ENCODE peak calls at places on chromosomes 12 and 14, in seven cellular contexts. I is HepG2, A is SK-N-SH, M is HCT116, K is GM12878, G is H1, X is K562. F is an unnamed sample.

GRCh38 chr14:55864890-55865655 is 253.1 kb upstream of the PELI2 start:
- DNase-seq in M (no peak), X (peak; percentile 23), I (no peak), A (peak; percentile 13), G (peak; percentile 27), K (no peak), F (peak; percentile 33)

GRCh38 chr12:15256760-15257159 is 35.5 kb upstream of the RERG start:
- DNase-seq in A (no peak), K (no peak), M (no peak), G (no peak), I (no peak), X (no peak), F (peak; percentile 44)

GRCh38 chr12:114434341-114434740 is 28.4 kb upstream of the TBX5 start:
- DNase-seq in X (no peak), M (no peak), G (no peak), K (no peak), I (no peak), A (no peak), F (no peak)

GRCh38 chr12:127272864-127273263 is 994.1 kb upstream of the TMEM132C start:
- DNase-seq in M (no peak), A (no peak), X (no peak), K (no peak), I (no peak), G (no peak), F (no peak)

GRCh38 chr12:1929985-1930815 is 11.7 kb upstream of the CACNA2D4 start:
- DNase-seq in X (no peak), G (no peak), K (no peak), M (no peak), I (no peak), A (peak; percentile 16), F (no peak)

GRCh38 chr12:29980304-29980703 is 196.6 kb upstream of the TMTC1 start:
- DNase-seq in M (no peak), K (no peak), G (no peak), X (no peak), A (no peak), I (no peak), F (no peak)

GRCh38 chr14:82855912-82856381 is 1322.3 kb upstream of the SEL1L start:
- DNase-seq in M (no peak), A (peak; percentile 1), I (no peak), G (no peak), K (no peak), X (no peak), F (peak; percentile 60)

GRCh38 chr12:109111775-109112491 is 4.5 kb upstream of the ACACB start:
- DNase-seq in X (peak; percentile 54), K (no peak), I (peak; percentile 45), A (peak; percentile 66), M (peak; percentile 24), G (no peak), F (peak; percentile 37)

GRCh38 chr12:126404293-126404851 is 1339.1 kb downstream of the AACS start:
- DNase-seq in I (no peak), M (no peak), K (no peak), A (no peak), X (no peak), G (no peak), F (no peak)

GRCh38 chr14:89327771-89328212 is 89.2 kb downstream of the FOXN3 start:
- DNase-seq in G (no peak), X (no peak), M (no peak), I (no peak), K (no peak), A (no peak), F (no peak)

GRCh38 chr12:3712209-3712992 is 40.5 kb downstream of the CRACR2A start:
- DNase-seq in M (no peak), K (no peak), X (no peak), A (no peak), G (no peak), I (no peak), F (no peak)

GRCh38 chr12:80044694-80045046 is 54.7 kb upstream of the OTOGL start:
- DNase-seq in I (no peak), A (no peak), G (no peak), X (no peak), K (no peak), M (peak; percentile 12), F (no peak)

GRCh38 chr14:38723954-38724353 is 379.1 kb downstream of the SEC23A start:
- DNase-seq in G (no peak), K (no peak), X (no peak), A (no peak), I (no peak), M (no peak), F (no peak)

GRCh38 chr12:14965221-14965620 is 3.8 kb upstream of the ARHGDIB start:
- DNase-seq in K (no peak), I (no peak), M (no peak), G (no peak), X (no peak), A (peak; percentile 11), F (no peak)

GRCh38 chr12:113793250-113793649 is 172.9 kb downstream of the RBM19 start:
- DNase-seq in G (no peak), X (no peak), M (no peak), A (no peak), I (no peak), K (no peak), F (no peak)

GRCh38 chr14:69316449-69317391 is 56.8 kb downstream of the GALNT16 start:
- DNase-seq in M (no peak), X (no peak), K (no peak), A (no peak), G (no peak), I (no peak), F (peak; percentile 68)

GRCh38 chr14:69312608-69313007 is 52.6 kb downstream of the GALNT16 start:
- DNase-seq in G (no peak), K (no peak), I (no peak), A (no peak), M (no peak), X (no peak), F (no peak)

GRCh38 chr14:69313176-69313575 is 53.2 kb downstream of the GALNT16 start:
- DNase-seq in X (no peak), G (no peak), A (no peak), I (no peak), M (no peak), K (no peak), F (no peak)

GRCh38 chr14:69315302-69315701 is 55.3 kb downstream of the GALNT16 start:
- DNase-seq in A (no peak), M (no peak), K (no peak), G (no peak), I (no peak), X (peak; percentile 16), F (no peak)

GRCh38 chr14:69314327-69314726 is 54.4 kb downstream of the GALNT16 start:
- DNase-seq in X (no peak), G (no peak), A (no peak), M (no peak), I (no peak), K (no peak), F (no peak)
- TF ChIP-seq JUND in X (no peak), G (no peak), A (no peak), M (no peak), I (no peak), K (no peak), F (no peak)

GRCh38 chr12:62637679-62638078 is 171.1 kb downstream of the MON2 start:
- DNase-seq in X (no peak), I (no peak), K (no peak), M (no peak), G (no peak), A (no peak), F (no peak)

GRCh38 chr12:62642509-62642908 is 175.9 kb downstream of the MON2 start:
- DNase-seq in K (no peak), G (no peak), I (no peak), M (no peak), X (no peak), A (no peak), F (no peak)

GRCh38 chr12:62643470-62643869 is 176.8 kb downstream of the MON2 start:
- DNase-seq in A (no peak), I (no peak), G (no peak), K (no peak), X (no peak), M (no peak), F (no peak)

GRCh38 chr12:62635630-62636029 is 169.0 kb downstream of the MON2 start:
- DNase-seq in X (no peak), I (peak; percentile 73), K (no peak), A (no peak), M (no peak), G (no peak), F (no peak)

GRCh38 chr12:62640910-62641448 is 174.4 kb downstream of the MON2 start:
- DNase-seq in I (no peak), G (no peak), A (no peak), K (peak; percentile 27), M (no peak), X (no peak), F (no peak)
- TF ChIP-seq JUND in I (no peak), G (no peak), A (no peak), K (no peak), M (no peak), X (no peak), F (no peak)

DNA sequence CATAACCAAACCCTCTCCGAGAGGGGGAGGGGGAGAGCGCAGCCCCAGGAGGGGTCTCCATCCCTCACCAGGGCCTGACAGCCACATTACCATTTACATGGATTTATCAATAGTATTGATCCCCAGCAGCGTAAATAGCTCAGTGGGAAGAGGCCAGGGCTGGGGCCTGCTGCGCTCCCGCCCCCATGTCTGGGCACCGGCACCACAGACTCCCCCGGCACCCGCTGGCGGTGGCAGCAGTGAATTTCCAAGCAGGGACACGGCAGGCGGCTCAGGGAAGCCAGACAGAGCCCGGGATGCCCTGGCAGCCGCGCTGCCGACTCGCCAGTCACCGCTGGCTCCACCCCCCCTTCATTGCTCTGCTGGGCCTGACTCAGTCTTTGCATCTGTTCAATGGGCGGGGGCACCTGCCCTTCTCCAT is 2.3 kb downstream of the NCOR2 start:
- DNase-seq in I (no peak), K (no peak), X (no peak), M (no peak), G (no peak), A (peak; percentile 53), F (no peak)
- TF ChIP-seq JUND in I (no peak), K (no peak), X (no peak), M (no peak), G (no peak), A (no peak), F (no peak)

GRCh38 chr12:66627270-66627987 is 51.4 kb downstream of the GRIP1 start:
- DNase-seq in I (no peak), G (no peak), X (no peak), M (no peak), A (no peak), K (no peak), F (no peak)

GRCh38 chr12:66623455-66623854 is 55.4 kb downstream of the GRIP1 start:
- DNase-seq in M (no peak), I (no peak), X (no peak), A (no peak), K (no peak), G (no peak), F (no peak)

GRCh38 chr12:66620703-66621102 is 58.2 kb downstream of the GRIP1 start:
- DNase-seq in A (no peak), G (no peak), I (no peak), K (no peak), M (no peak), X (no peak), F (no peak)

GRCh38 chr12:66627988-66628317 is 50.9 kb downstream of the GRIP1 start:
- DNase-seq in K (no peak), A (no peak), X (no peak), I (no peak), M (no peak), G (no peak), F (no peak)

DNA sequence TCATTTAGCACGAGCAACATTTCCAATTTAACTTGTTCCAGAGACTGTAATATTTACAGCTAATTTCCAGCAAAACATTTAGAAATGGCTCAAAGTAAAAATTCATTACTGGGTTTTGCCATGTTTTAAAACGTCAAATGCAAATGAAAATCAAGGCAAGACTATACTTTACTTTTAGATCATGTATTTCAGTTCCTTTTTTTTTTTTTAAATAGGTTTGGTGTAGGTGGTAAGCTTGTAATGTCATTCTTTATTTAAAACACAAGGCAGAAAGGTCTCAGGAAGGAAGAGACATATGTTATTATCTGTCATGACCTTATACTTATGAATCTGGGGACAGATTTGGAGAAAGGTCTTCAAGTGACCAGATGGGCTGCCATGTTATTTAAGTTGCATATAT is 54.1 kb downstream of the GRIP1 start:
- DNase-seq in K (no peak), M (no peak), X (no peak), G (no peak), I (no peak), A (no peak), F (no peak)
- TF ChIP-seq JUND in K (no peak), M (no peak), X (no peak), G (no peak), I (no peak), A (no peak), F (no peak)

F was measured in T47D.